ENCODE peak calls at places on chromosomes 4 and X, in four cellular contexts. One of them, this sample, is unnamed.

GRCh38 chrX:18725316-18725943 is 18.0 kb downstream of the PPEF1 start:
- DNase-seq in psoas muscle: no peak
- DNase-seq in AG04450: no peak
- DNase-seq in mucosa of descending colon: no peak
- DNase-seq in this sample: no peak

GRCh38 chrX:791479-792034 is 161.0 kb downstream of the SHOX start:
- DNase-seq in psoas muscle: no peak
- DNase-seq in AG04450: no peak
- DNase-seq in mucosa of descending colon: no peak
- DNase-seq in this sample: no peak

GRCh38 chr4:75683482-75684155 is 10.4 kb upstream of the G3BP2 start:
- DNase-seq in psoas muscle: no peak
- DNase-seq in AG04450: no peak
- DNase-seq in mucosa of descending colon: no peak
- DNase-seq in this sample: peak

GRCh38 chrX:147811803-147812202 is 99.9 kb upstream of the FMR1 start:
- DNase-seq in psoas muscle: no peak
- DNase-seq in AG04450: no peak
- DNase-seq in mucosa of descending colon: no peak
- DNase-seq in this sample: no peak

GRCh38 chr4:128854433-128854832 is 44.9 kb downstream of the JADE1 start:
- DNase-seq in psoas muscle: no peak
- DNase-seq in AG04450: no peak
- DNase-seq in mucosa of descending colon: no peak
- DNase-seq in this sample: no peak

GRCh38 chr4:78310056-78310731 is 241.4 kb upstream of the ANXA3 start:
- DNase-seq in psoas muscle: no peak
- DNase-seq in AG04450: no peak
- DNase-seq in mucosa of descending colon: no peak
- DNase-seq in this sample: peak

GRCh38 chr4:173924561-173924960 is 358.9 kb downstream of the FBXO8 start:
- DNase-seq in psoas muscle: no peak
- DNase-seq in AG04450: no peak
- DNase-seq in mucosa of descending colon: no peak
- DNase-seq in this sample: no peak

GRCh38 chr4:608236-608635 is 17.1 kb upstream of the PDE6B start:
- DNase-seq in psoas muscle: no peak
- DNase-seq in AG04450: no peak
- DNase-seq in mucosa of descending colon: no peak
- DNase-seq in this sample: no peak

GRCh38 chrX:119735467-119735866 is 22.9 kb upstream of the SOWAHD start:
- DNase-seq in psoas muscle: no peak
- DNase-seq in AG04450: no peak
- DNase-seq in mucosa of descending colon: no peak
- DNase-seq in this sample: no peak

DNA sequence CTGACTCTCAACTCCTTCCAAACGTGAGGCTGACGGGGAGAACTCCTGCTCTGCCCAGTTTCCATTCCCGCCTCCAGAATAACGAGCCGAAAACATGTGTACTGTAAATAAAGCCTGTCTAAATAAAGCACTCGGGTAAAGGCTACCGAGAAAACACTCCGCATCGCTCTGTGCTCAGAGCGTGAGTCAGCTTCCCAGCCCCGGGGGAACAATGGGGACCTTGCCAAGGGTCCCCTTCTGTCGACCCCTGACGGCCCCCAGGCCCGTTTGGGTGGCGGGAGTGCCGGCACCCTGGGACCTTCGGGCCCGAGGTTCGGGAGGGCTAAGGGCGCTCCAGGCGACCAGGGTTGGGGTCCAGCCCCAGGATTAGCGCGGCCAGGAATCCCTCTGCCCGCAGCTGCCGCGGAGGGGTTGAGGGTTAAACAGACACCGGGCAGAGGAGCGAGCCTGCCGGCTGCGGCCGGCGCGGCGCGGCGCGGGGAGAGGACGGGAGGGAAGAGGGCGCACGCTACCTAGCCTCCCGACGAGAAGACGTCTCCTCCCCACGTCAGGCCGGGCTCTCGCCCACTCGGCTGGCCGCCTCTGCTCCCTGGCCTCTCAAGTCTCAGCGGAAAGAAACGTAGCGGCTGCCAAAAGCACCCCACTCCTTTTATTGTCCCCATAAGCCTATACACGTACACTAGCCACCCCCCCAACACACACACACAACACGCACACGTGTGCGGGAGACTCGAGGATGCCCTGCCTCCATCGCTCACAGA is 85.5 kb downstream of the BCOR start:
- DNase-seq in psoas muscle: peak
- DNase-seq in AG04450: no peak
- DNase-seq in mucosa of descending colon: peak
- DNase-seq in this sample: peak
- H3K4me3 ChIP-seq in psoas muscle: peak
- H3K4me3 ChIP-seq in AG04450: no peak
- H3K4me3 ChIP-seq in mucosa of descending colon: no peak
- H3K4me3 ChIP-seq in this sample: no peak

DNA sequence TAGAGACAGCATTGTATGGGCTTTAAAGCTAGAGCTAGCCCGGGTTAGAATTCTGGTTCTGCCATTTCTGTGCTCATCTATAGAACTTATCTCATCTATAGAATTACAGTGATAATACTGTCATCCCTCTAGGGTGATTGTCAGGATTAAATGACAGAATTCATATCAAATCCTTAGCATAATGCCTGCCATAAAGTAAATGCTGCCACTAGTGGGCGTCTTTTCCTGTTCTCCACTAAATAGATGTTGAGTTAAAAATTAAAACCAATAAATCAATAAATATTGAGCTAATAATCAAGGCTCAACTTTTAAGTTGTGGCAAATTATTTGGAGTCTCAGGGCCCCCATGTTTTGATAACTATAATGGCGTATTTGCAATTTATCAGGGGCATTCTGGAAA is 19.7 kb downstream of the GRIA3 start:
- DNase-seq in psoas muscle: no peak
- DNase-seq in AG04450: no peak
- DNase-seq in mucosa of descending colon: no peak
- DNase-seq in this sample: no peak
- TF ChIP-seq CTCF in psoas muscle: no peak
- TF ChIP-seq CTCF in AG04450: no peak
- TF ChIP-seq CTCF in mucosa of descending colon: no peak
- TF ChIP-seq CTCF in this sample: no peak

GRCh38 chrX:20263474-20263873 is 3.2 kb downstream of the RPS6KA3 start:
- DNase-seq in psoas muscle: no peak
- DNase-seq in AG04450: no peak
- DNase-seq in mucosa of descending colon: no peak
- DNase-seq in this sample: peak
- H3K4me3 ChIP-seq in psoas muscle: peak
- H3K4me3 ChIP-seq in AG04450: no peak
- H3K4me3 ChIP-seq in mucosa of descending colon: no peak
- H3K4me3 ChIP-seq in this sample: no peak

DNA sequence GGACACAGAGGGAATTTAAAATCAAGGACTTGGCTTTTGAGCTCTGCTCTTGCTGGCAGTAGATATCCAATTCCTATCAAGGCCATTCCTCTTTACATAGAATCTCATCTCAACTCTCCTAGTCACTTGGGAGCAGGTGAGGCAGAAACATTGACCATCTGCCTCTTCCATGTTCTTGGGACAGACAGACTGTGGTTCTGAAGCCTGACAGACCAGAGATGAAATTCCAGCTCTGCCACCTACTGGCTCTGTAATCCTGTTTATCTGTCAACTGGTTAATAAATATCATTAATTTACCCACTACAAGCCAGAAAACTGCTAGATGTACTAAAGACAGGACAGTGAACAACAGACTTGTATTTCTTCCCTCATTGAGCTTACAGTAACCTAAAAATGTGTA is 300.8 kb downstream of the ADGRL3 start:
- DNase-seq in psoas muscle: no peak
- DNase-seq in AG04450: no peak
- DNase-seq in mucosa of descending colon: no peak
- DNase-seq in this sample: peak
- TF ChIP-seq CTCF in psoas muscle: no peak
- TF ChIP-seq CTCF in AG04450: no peak
- TF ChIP-seq CTCF in mucosa of descending colon: no peak
- TF ChIP-seq CTCF in this sample: peak

GRCh38 chrX:131762802-131763234 is 218.9 kb downstream of the OR13H1 start:
- DNase-seq in psoas muscle: no peak
- DNase-seq in AG04450: no peak
- DNase-seq in mucosa of descending colon: no peak
- DNase-seq in this sample: no peak

GRCh38 chrX:131763674-131764073 is 219.8 kb downstream of the OR13H1 start:
- DNase-seq in psoas muscle: peak
- DNase-seq in AG04450: no peak
- DNase-seq in mucosa of descending colon: no peak
- DNase-seq in this sample: no peak

GRCh38 chrX:131764224-131764623 is 220.3 kb downstream of the OR13H1 start:
- DNase-seq in psoas muscle: no peak
- DNase-seq in AG04450: no peak
- DNase-seq in mucosa of descending colon: no peak
- DNase-seq in this sample: no peak
- H3K4me3 ChIP-seq in psoas muscle: peak
- H3K4me3 ChIP-seq in AG04450: no peak
- H3K4me3 ChIP-seq in mucosa of descending colon: no peak
- H3K4me3 ChIP-seq in this sample: no peak